ENCODE peak calls at places on chromosomes 2 and 18, in nine cellular contexts. One of them, this sample, is unnamed.

GRCh38 chr2:207600211-207600610 is 25.0 kb downstream of the METTL21A start:
- DNase-seq in HCT116: no peak
- DNase-seq in fibroblast of lung: no peak
- DNase-seq in adrenal gland: no peak
- DNase-seq in GM23338: no peak
- DNase-seq in tibial artery: no peak
- DNase-seq in trophoblast cell: no peak
- DNase-seq in HL-60: no peak
- DNase-seq in sigmoid colon: no peak
- DNase-seq in this sample: no peak

GRCh38 chr18:53771664-53772063 is 452.8 kb downstream of the MBD2 start:
- DNase-seq in HCT116: no peak
- DNase-seq in adrenal gland: no peak
- DNase-seq in fibroblast of lung: no peak
- DNase-seq in HL-60: no peak
- DNase-seq in GM23338: no peak
- DNase-seq in sigmoid colon: no peak
- DNase-seq in tibial artery: no peak
- DNase-seq in trophoblast cell: no peak
- DNase-seq in this sample: no peak

GRCh38 chr18:65349635-65350034 is 401.2 kb upstream of the CDH7 start:
- DNase-seq in tibial artery: no peak
- DNase-seq in trophoblast cell: no peak
- DNase-seq in sigmoid colon: no peak
- DNase-seq in GM23338: no peak
- DNase-seq in fibroblast of lung: no peak
- DNase-seq in adrenal gland: no peak
- DNase-seq in HCT116: no peak
- DNase-seq in HL-60: no peak
- DNase-seq in this sample: no peak

GRCh38 chr2:238509903-238510302 is 83.2 kb downstream of the ASB1 start:
- DNase-seq in trophoblast cell: no peak
- DNase-seq in tibial artery: peak
- DNase-seq in HL-60: no peak
- DNase-seq in sigmoid colon: no peak
- DNase-seq in adrenal gland: no peak
- DNase-seq in HCT116: no peak
- DNase-seq in GM23338: no peak
- DNase-seq in fibroblast of lung: no peak
- DNase-seq in this sample: peak

GRCh38 chr18:21777814-21778213 is 37.2 kb downstream of the MIB1 start:
- DNase-seq in adrenal gland: no peak
- DNase-seq in GM23338: no peak
- DNase-seq in HL-60: no peak
- DNase-seq in HCT116: no peak
- DNase-seq in fibroblast of lung: no peak
- DNase-seq in trophoblast cell: no peak
- DNase-seq in tibial artery: no peak
- DNase-seq in sigmoid colon: no peak
- DNase-seq in this sample: no peak

GRCh38 chr2:86622409-86622877 is 1.2 kb downstream of the RNF103 start:
- DNase-seq in GM23338: peak
- DNase-seq in sigmoid colon: peak
- DNase-seq in tibial artery: peak
- DNase-seq in trophoblast cell: peak
- DNase-seq in adrenal gland: peak
- DNase-seq in HL-60: peak
- DNase-seq in HCT116: no peak
- DNase-seq in fibroblast of lung: peak
- DNase-seq in this sample: peak

GRCh38 chr2:42314892-42315468 is 46.0 kb downstream of the COX7A2L start:
- DNase-seq in GM23338: no peak
- DNase-seq in HL-60: peak
- DNase-seq in trophoblast cell: peak
- DNase-seq in HCT116: no peak
- DNase-seq in adrenal gland: no peak
- DNase-seq in sigmoid colon: no peak
- DNase-seq in tibial artery: no peak
- DNase-seq in fibroblast of lung: peak
- DNase-seq in this sample: no peak

GRCh38 chr2:177282101-177282573 is 17.6 kb upstream of the NFE2L2 start:
- DNase-seq in HL-60: no peak
- DNase-seq in adrenal gland: no peak
- DNase-seq in HCT116: no peak
- DNase-seq in sigmoid colon: no peak
- DNase-seq in trophoblast cell: no peak
- DNase-seq in fibroblast of lung: no peak
- DNase-seq in GM23338: no peak
- DNase-seq in tibial artery: no peak
- DNase-seq in this sample: no peak

GRCh38 chr2:193703411-193703810 is 1508.7 kb upstream of the TMEFF2 start:
- DNase-seq in fibroblast of lung: no peak
- DNase-seq in HCT116: no peak
- DNase-seq in HL-60: no peak
- DNase-seq in GM23338: no peak
- DNase-seq in tibial artery: no peak
- DNase-seq in adrenal gland: no peak
- DNase-seq in sigmoid colon: no peak
- DNase-seq in trophoblast cell: no peak
- DNase-seq in this sample: no peak

GRCh38 chr2:103161456-103162289 is 399.8 kb downstream of the TMEM182 start:
- DNase-seq in trophoblast cell: no peak
- DNase-seq in sigmoid colon: no peak
- DNase-seq in GM23338: peak
- DNase-seq in adrenal gland: peak
- DNase-seq in fibroblast of lung: peak
- DNase-seq in HCT116: peak
- DNase-seq in tibial artery: no peak
- DNase-seq in HL-60: peak
- DNase-seq in this sample: no peak

GRCh38 chr18:40529478-40529877 is 1425.6 kb upstream of the PIK3C3 start:
- DNase-seq in adrenal gland: no peak
- DNase-seq in HL-60: no peak
- DNase-seq in tibial artery: no peak
- DNase-seq in fibroblast of lung: peak
- DNase-seq in HCT116: no peak
- DNase-seq in GM23338: peak
- DNase-seq in sigmoid colon: no peak
- DNase-seq in trophoblast cell: no peak
- DNase-seq in this sample: no peak

GRCh38 chr2:164662066-164662465 is 40.8 kb upstream of the GRB14 start:
- DNase-seq in GM23338: no peak
- DNase-seq in HCT116: no peak
- DNase-seq in trophoblast cell: no peak
- DNase-seq in fibroblast of lung: no peak
- DNase-seq in HL-60: no peak
- DNase-seq in tibial artery: no peak
- DNase-seq in sigmoid colon: no peak
- DNase-seq in adrenal gland: no peak
- DNase-seq in this sample: no peak

GRCh38 chr2:51247252-51247651 is 215.3 kb upstream of the NRXN1 start:
- DNase-seq in HL-60: no peak
- DNase-seq in HCT116: no peak
- DNase-seq in adrenal gland: no peak
- DNase-seq in fibroblast of lung: no peak
- DNase-seq in sigmoid colon: no peak
- DNase-seq in GM23338: peak
- DNase-seq in trophoblast cell: no peak
- DNase-seq in tibial artery: no peak
- DNase-seq in this sample: no peak

GRCh38 chr2:10186868-10187535 is 64.5 kb downstream of the RRM2 start:
- DNase-seq in tibial artery: no peak
- DNase-seq in adrenal gland: no peak
- DNase-seq in trophoblast cell: no peak
- DNase-seq in HCT116: no peak
- DNase-seq in GM23338: no peak
- DNase-seq in sigmoid colon: no peak
- DNase-seq in fibroblast of lung: no peak
- DNase-seq in HL-60: no peak
- DNase-seq in this sample: no peak

GRCh38 chr18:78431606-78432005 is 548.0 kb upstream of the SALL3 start:
- DNase-seq in trophoblast cell: no peak
- DNase-seq in sigmoid colon: no peak
- DNase-seq in adrenal gland: no peak
- DNase-seq in fibroblast of lung: no peak
- DNase-seq in HL-60: no peak
- DNase-seq in HCT116: no peak
- DNase-seq in GM23338: no peak
- DNase-seq in tibial artery: no peak
- DNase-seq in this sample: no peak

DNA sequence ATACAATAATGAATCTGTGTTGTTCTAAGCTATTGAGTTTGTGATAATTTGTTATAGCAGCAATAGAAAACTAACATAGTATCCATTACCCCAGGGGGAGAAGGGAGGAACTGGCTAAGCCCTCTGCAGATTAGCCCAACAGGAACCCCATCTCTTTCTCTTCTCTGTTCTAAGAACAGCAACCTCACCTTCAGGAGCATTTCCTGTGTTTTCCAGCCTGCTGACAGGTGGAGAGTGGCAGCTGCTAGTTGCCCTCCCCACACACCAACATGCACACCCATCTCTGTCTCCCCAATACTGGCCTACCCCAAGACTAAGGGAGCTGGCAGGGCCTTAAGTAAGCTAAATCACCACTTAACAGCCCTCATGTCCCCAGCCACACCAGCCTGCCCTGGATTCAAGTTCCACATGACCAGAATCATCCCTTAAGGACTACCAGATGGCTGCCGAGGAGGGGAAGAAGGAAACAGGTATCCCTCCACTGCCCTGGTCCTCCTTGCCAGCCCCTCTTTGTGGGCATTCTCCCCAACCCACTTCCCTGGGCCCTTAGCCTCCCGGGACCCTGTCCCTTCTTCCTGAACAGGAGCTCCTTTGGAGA is 52.8 kb downstream of the TRABD2A start:
- DNase-seq in trophoblast cell: no peak
- DNase-seq in GM23338: no peak
- DNase-seq in HCT116: no peak
- DNase-seq in adrenal gland: no peak
- DNase-seq in HL-60: no peak
- DNase-seq in fibroblast of lung: no peak
- DNase-seq in sigmoid colon: no peak
- DNase-seq in tibial artery: no peak
- DNase-seq in this sample: no peak
- H3K4me3 ChIP-seq in trophoblast cell: no peak
- H3K4me3 ChIP-seq in GM23338: no peak
- H3K4me3 ChIP-seq in HCT116: no peak
- H3K4me3 ChIP-seq in adrenal gland: no peak
- H3K4me3 ChIP-seq in HL-60: no peak
- H3K4me3 ChIP-seq in fibroblast of lung: no peak
- H3K4me3 ChIP-seq in sigmoid colon: no peak
- H3K4me3 ChIP-seq in tibial artery: no peak
- H3K4me3 ChIP-seq in this sample: no peak

GRCh38 chr2:25994509-25994908 is 12.2 kb upstream of the KIF3C start:
- DNase-seq in HL-60: no peak
- DNase-seq in fibroblast of lung: no peak
- DNase-seq in adrenal gland: no peak
- DNase-seq in HCT116: no peak
- DNase-seq in tibial artery: no peak
- DNase-seq in trophoblast cell: no peak
- DNase-seq in GM23338: no peak
- DNase-seq in sigmoid colon: no peak
- DNase-seq in this sample: no peak
- H3K27ac ChIP-seq in HL-60: no peak
- H3K27ac ChIP-seq in fibroblast of lung: no peak
- H3K27ac ChIP-seq in adrenal gland: no peak
- H3K27ac ChIP-seq in HCT116: no peak
- H3K27ac ChIP-seq in tibial artery: no peak
- H3K27ac ChIP-seq in trophoblast cell: no peak
- H3K27ac ChIP-seq in GM23338: no peak
- H3K27ac ChIP-seq in sigmoid colon: no peak
- H3K27ac ChIP-seq in this sample: no peak

DNA sequence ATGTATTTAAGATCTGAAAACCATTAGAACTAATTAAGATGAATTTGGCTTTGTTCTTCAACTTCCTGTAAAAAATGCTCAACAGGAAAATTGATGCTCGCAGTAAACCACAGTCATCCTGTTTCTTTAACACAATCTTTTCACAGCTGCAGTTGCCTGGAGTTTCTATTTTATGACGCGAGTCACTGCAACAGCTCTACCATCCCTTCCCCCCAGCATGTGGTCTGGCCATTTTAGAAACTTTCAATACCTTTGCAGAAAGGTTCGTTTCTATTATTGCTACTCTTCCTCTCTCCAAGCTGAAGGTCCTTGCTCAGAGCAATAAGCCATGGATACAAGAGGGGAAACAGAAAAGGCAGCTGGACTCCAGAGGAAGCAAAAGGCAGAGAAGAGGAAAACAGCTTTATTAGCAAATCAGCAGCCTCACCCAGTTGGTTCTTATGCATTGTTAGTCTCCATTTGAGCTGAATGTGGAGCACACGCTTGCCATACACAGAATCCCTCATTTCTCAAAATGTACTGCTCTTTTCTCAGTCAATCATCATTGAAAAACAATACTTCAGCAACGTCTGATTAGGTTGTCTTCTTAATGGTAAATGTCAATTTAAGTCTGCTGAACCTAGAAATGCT is 3.9 kb downstream of the WIPF1 start:
- DNase-seq in trophoblast cell: no peak
- DNase-seq in tibial artery: no peak
- DNase-seq in adrenal gland: no peak
- DNase-seq in GM23338: peak
- DNase-seq in sigmoid colon: no peak
- DNase-seq in HCT116: no peak
- DNase-seq in fibroblast of lung: peak
- DNase-seq in HL-60: peak
- DNase-seq in this sample: no peak
- H3K4me3 ChIP-seq in trophoblast cell: no peak
- H3K4me3 ChIP-seq in tibial artery: peak
- H3K4me3 ChIP-seq in adrenal gland: no peak
- H3K4me3 ChIP-seq in GM23338: no peak
- H3K4me3 ChIP-seq in sigmoid colon: peak
- H3K4me3 ChIP-seq in HCT116: no peak
- H3K4me3 ChIP-seq in fibroblast of lung: no peak
- H3K4me3 ChIP-seq in HL-60: no peak
- H3K4me3 ChIP-seq in this sample: peak

DNA sequence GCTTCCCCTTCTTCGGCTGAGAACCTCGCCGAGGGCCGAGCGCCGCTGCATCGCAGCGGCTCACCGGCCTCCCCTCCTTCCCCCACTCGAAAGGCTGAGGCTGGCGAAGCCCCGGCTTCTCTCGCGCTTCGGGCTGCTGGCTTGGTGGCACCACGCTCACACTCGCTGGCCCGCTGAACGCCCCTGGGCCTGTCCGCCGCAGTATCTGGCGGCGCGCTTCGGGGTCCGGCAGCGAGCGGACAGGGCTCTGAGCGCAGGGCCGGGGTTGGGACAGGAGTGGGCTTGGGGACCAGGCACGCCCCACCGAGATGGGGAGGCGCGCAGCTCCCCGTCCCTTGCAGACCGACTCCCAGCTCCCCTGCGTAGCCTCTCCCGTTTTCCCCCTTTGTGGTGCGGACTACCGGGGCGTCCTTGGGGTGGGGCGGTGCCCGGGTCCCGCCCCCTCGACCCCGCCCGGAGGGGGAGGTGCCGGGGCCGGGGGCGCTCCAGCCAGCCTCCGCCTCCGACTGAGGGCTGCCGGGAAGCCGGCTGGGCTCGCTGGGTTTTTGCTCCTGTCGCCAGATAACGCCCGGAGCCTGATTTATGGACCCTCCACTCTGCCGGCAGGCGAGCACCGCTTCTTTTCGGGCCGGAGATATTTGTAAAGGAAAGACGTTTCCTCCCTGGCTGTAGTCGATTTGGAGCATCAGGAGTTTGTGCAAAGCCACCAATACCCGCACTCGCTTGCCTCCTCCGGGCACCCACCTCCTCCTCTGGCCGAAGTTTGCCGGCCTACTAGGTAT is 3.8 kb downstream of the GBX2 start:
- DNase-seq in fibroblast of lung: no peak
- DNase-seq in HL-60: no peak
- DNase-seq in sigmoid colon: peak
- DNase-seq in trophoblast cell: no peak
- DNase-seq in adrenal gland: no peak
- DNase-seq in tibial artery: no peak
- DNase-seq in HCT116: no peak
- DNase-seq in GM23338: peak
- DNase-seq in this sample: peak
- H3K27ac ChIP-seq in fibroblast of lung: no peak
- H3K27ac ChIP-seq in HL-60: no peak
- H3K27ac ChIP-seq in sigmoid colon: no peak
- H3K27ac ChIP-seq in trophoblast cell: no peak
- H3K27ac ChIP-seq in adrenal gland: no peak
- H3K27ac ChIP-seq in tibial artery: no peak
- H3K27ac ChIP-seq in HCT116: peak
- H3K27ac ChIP-seq in GM23338: no peak
- H3K27ac ChIP-seq in this sample: no peak

This sample was measured in upper lobe of right lung.